ENCODE peak calls at places on chromosomes 12 and 14, in seven cellular contexts. I, T, E, G, C, U and R are unnamed samples.

GRCh38 chr14:36130186-36130585 is 46.3 kb downstream of the PTCSC3 start:
- DNase-seq in I (no peak), T (no peak), E (peak; percentile 31), G (no peak), C (no peak), U (no peak), R (no peak)

GRCh38 chr14:67405771-67406170 is 6.2 kb downstream of the PLEK2 start:
- DNase-seq in I (no peak), T (no peak), E (no peak), G (no peak), C (no peak), U (no peak), R (no peak)

GRCh38 chr12:131087991-131088700 is 134.4 kb downstream of the ADGRD1 start:
- DNase-seq in I (no peak), T (peak; percentile 18), E (no peak), G (peak; percentile 11), C (peak; percentile 52), U (peak; percentile 40), R (peak; percentile 54)

GRCh38 chr12:108254030-108254429 is 85.1 kb downstream of the CMKLR1 start:
- DNase-seq in I (no peak), T (no peak), E (no peak), G (no peak), C (no peak), U (no peak), R (no peak)

GRCh38 chr14:71665781-71666180 is 266.4 kb upstream of the RGS6 start:
- DNase-seq in I (no peak), T (no peak), E (no peak), G (no peak), C (no peak), U (no peak), R (no peak)

GRCh38 chr12:96208346-96208745 is 14.2 kb downstream of the ELK3 start:
- DNase-seq in I (no peak), T (no peak), E (peak; percentile 74), G (no peak), C (no peak), U (no peak), R (no peak)

GRCh38 chr14:74964787-74965769 is 9.7 kb upstream of the PGF start:
- DNase-seq in I (no peak), T (no peak), E (no peak), G (no peak), C (no peak), U (no peak), R (no peak)

GRCh38 chr12:87801860-87802720 is 227.1 kb downstream of the C12orf50 start:
- DNase-seq in I (no peak), T (no peak), E (no peak), G (no peak), C (no peak), U (no peak), R (no peak)

GRCh38 chr12:95547522-95548055 is 3.7 kb downstream of the USP44 start:
- DNase-seq in I (no peak), T (no peak), E (no peak), G (peak; percentile 19), C (no peak), U (no peak), R (no peak)

GRCh38 chr12:55060970-55061543 is 41.3 kb downstream of the NEUROD4 start:
- DNase-seq in I (no peak), T (no peak), E (no peak), G (no peak), C (no peak), U (no peak), R (no peak)

GRCh38 chr14:57390037-57390805 is at the start of gene NAA30:
- DNase-seq in I (peak; percentile 86), T (peak; percentile 95), E (peak; percentile 90), G (peak; percentile 88), C (peak; percentile 94), U (peak; percentile 95), R (peak; percentile 96)

GRCh38 chr12:71664411-71665108 is 459 bp downstream of the THAP2 start:
- DNase-seq in I (no peak), T (no peak), E (peak; percentile 16), G (no peak), C (no peak), U (no peak), R (no peak)

GRCh38 chr12:101045486-101046474 is 164.3 kb downstream of the SLC5A8 start:
- DNase-seq in I (no peak), T (no peak), E (peak; percentile 15), G (peak; percentile 67), C (no peak), U (no peak), R (no peak)

GRCh38 chr14:52131640-52132320 is 62.9 kb upstream of the NID2 start:
- DNase-seq in I (peak; percentile 80), T (peak; percentile 55), E (peak; percentile 79), G (peak; percentile 90), C (peak; percentile 73), U (no peak), R (no peak)

GRCh38 chr12:113861708-113862312 is 104.3 kb downstream of the RBM19 start:
- DNase-seq in I (no peak), T (no peak), E (no peak), G (no peak), C (no peak), U (no peak), R (no peak)

GRCh38 chr14:93720981-93721483 is 67.3 kb downstream of the PRIMA1 start:
- DNase-seq in I (no peak), T (no peak), E (no peak), G (no peak), C (no peak), U (no peak), R (peak; percentile 44)

GRCh38 chr14:100866666-100867630 is 36.6 kb downstream of the RTL1 start:
- DNase-seq in I (no peak), T (no peak), E (no peak), G (no peak), C (peak; percentile 38), U (peak; percentile 19), R (peak; percentile 46)

GRCh38 chr12:64036414-64036813 is 185.7 kb downstream of the KICS2 start:
- DNase-seq in I (no peak), T (no peak), E (no peak), G (no peak), C (no peak), U (no peak), R (no peak)

GRCh38 chr12:118980407-118981014 is 830 bp upstream of the SRRM4 start:
- DNase-seq in I (no peak), T (no peak), E (no peak), G (no peak), C (no peak), U (no peak), R (no peak)

GRCh38 chr12:93078092-93078491 is 149.0 kb upstream of the EEA1 start:
- DNase-seq in I (no peak), T (no peak), E (no peak), G (no peak), C (no peak), U (no peak), R (no peak)

GRCh38 chr14:105854600-105855245 is 328.3 kb downstream of the TMEM121 start:
- DNase-seq in I (no peak), T (peak; percentile 11), E (no peak), G (peak; percentile 9), C (peak; percentile 50), U (peak; percentile 39), R (no peak)

GRCh38 chr12:7108042-7108927 is 729 bp downstream of the C1RL start:
- DNase-seq in I (peak; percentile 69), T (peak; percentile 83), E (peak; percentile 86), G (peak; percentile 81), C (peak; percentile 88), U (peak; percentile 93), R (peak; percentile 94)

GRCh38 chr12:116166306-116166705 is 111.2 kb downstream of the MED13L start:
- DNase-seq in I (no peak), T (no peak), E (no peak), G (no peak), C (no peak), U (no peak), R (no peak)

GRCh38 chr12:20212036-20212435 is 156.3 kb upstream of the PDE3A start:
- DNase-seq in I (no peak), T (no peak), E (no peak), G (no peak), C (no peak), U (no peak), R (no peak)

GRCh38 chr12:121145221-121145620 is 12.5 kb downstream of the P2RX7 start:
- DNase-seq in I (no peak), T (no peak), E (no peak), G (no peak), C (no peak), U (no peak), R (no peak)

GRCh38 chr14:39491134-39491541 is 58.9 kb upstream of the FBXO33 start:
- DNase-seq in I (peak; percentile 59), T (no peak), E (no peak), G (no peak), C (no peak), U (no peak), R (no peak)
- TF ChIP-seq CTCF in I (peak; percentile 62), T (peak; percentile 49), E (peak; percentile 35), G (no peak), C (peak; percentile 3), U (peak; percentile 67), R (peak; percentile 64)

DNA sequence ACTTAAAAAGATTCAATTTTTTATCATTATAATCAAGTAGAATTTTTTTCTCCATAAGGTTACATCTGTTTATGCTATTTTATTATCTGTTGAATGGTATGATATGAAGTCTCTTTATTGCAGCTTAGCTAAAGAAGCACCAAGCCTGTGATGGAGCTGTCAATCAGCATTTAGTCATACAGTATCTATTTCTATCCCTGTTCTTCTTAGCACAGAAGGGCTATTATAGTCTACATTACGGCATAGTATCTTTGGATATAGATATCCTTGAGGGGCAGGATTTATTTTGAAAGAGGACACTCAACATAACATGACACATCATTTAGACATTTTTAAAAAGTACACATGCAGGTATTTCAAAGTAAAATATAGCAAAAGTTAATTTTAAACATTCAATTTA is 277.2 kb downstream of the FOXG1 start:
- DNase-seq in I (no peak), T (no peak), E (no peak), G (no peak), C (no peak), U (no peak), R (no peak)
- H3K9me3 ChIP-seq in I (peaks cover 25% of the 10 kb centered on the region), T (no peaks in the 10 kb centered on the region), E (peaks cover 10% of the 10 kb centered on the region), G (no peaks in the 10 kb centered on the region), C (peaks cover 3% of the 10 kb centered on the region), U (no peaks in the 10 kb centered on the region), R (no peaks in the 10 kb centered on the region)

GRCh38 chr12:91680864-91681263 is 464.8 kb downstream of the BTG1 start:
- DNase-seq in I (no peak), T (no peak), E (no peak), G (no peak), C (no peak), U (no peak), R (no peak)
- H3K27ac ChIP-seq in I (no peak overlapping the region), T (no peak overlapping the region), E (no peak overlapping the region), G (no peak overlapping the region), C (no peak overlapping the region), U (no peak overlapping the region), R (no peak overlapping the region)

GRCh38 chr14:91060472-91061308 is at the start of gene RPS6KA5:
- DNase-seq in I (peak; percentile 100), T (peak; percentile 100), E (peak; percentile 100), G (peak; percentile 100), C (peak; percentile 100), U (peak; percentile 100), R (peak; percentile 100)
- TF ChIP-seq CTCF in I (peak; percentile 16), T (no peak), E (no peak), G (peak; percentile 17), C (no peak), U (peak; percentile 25), R (peak; percentile 10)

GRCh38 chr12:125775507-125775906 is 710.3 kb downstream of the AACS start:
- DNase-seq in I (no peak), T (no peak), E (no peak), G (no peak), C (no peak), U (no peak), R (no peak)
- H3K9me3 ChIP-seq in I (peaks cover 5% of the 10 kb centered on the region), T (no peaks in the 10 kb centered on the region), E (peaks cover 16% of the 10 kb centered on the region), G (no peaks in the 10 kb centered on the region), C (peaks cover 7% of the 10 kb centered on the region), U (no peaks in the 10 kb centered on the region), R (no peaks in the 10 kb centered on the region)